ENCODE peak calls at places on chromosomes 3 and 15, in four cellular contexts. One of them, this sample, is unnamed.

GRCh38 chr15:83653639-83654378 is at the start of gene ADAMTSL3:
- DNase-seq in SK-N-SH: peak
- DNase-seq in GM12878: no peak
- DNase-seq in H1: peak
- DNase-seq in this sample: no peak

GRCh38 chr3:121957674-121958419 is 63.6 kb downstream of the SLC15A2 start:
- DNase-seq in SK-N-SH: no peak
- DNase-seq in GM12878: peak
- DNase-seq in H1: no peak
- DNase-seq in this sample: no peak

GRCh38 chr3:108159865-108160264 is 62.4 kb downstream of the IFT57 start:
- DNase-seq in SK-N-SH: no peak
- DNase-seq in GM12878: no peak
- DNase-seq in H1: no peak
- DNase-seq in this sample: no peak

GRCh38 chr15:50543556-50543955 is 2.9 kb downstream of the USP50 start:
- DNase-seq in SK-N-SH: no peak
- DNase-seq in GM12878: no peak
- DNase-seq in H1: no peak
- DNase-seq in this sample: no peak

GRCh38 chr15:70762469-70763119 is 764 bp downstream of the UACA start:
- DNase-seq in SK-N-SH: peak
- DNase-seq in GM12878: no peak
- DNase-seq in H1: no peak
- DNase-seq in this sample: no peak

GRCh38 chr15:29093065-29093435 is 176.6 kb downstream of the NSMCE3 start:
- DNase-seq in SK-N-SH: no peak
- DNase-seq in GM12878: no peak
- DNase-seq in H1: no peak
- DNase-seq in this sample: no peak

GRCh38 chr3:140334530-140334929 is 343.3 kb upstream of the TRIM42 start:
- DNase-seq in SK-N-SH: no peak
- DNase-seq in GM12878: no peak
- DNase-seq in H1: no peak
- DNase-seq in this sample: no peak

GRCh38 chr15:63938486-63939061 is 104.8 kb upstream of the HERC1 start:
- DNase-seq in SK-N-SH: no peak
- DNase-seq in GM12878: no peak
- DNase-seq in H1: no peak
- DNase-seq in this sample: no peak

GRCh38 chr3:40009991-40010390 is 200.6 kb downstream of the MYRIP start:
- DNase-seq in SK-N-SH: no peak
- DNase-seq in GM12878: no peak
- DNase-seq in H1: no peak
- DNase-seq in this sample: no peak

GRCh38 chr3:816605-817004 is 276.2 kb upstream of the CNTN6 start:
- DNase-seq in SK-N-SH: no peak
- DNase-seq in GM12878: no peak
- DNase-seq in H1: no peak
- DNase-seq in this sample: no peak

GRCh38 chr15:70036585-70037343 is 61.0 kb downstream of the TLE3 start:
- DNase-seq in SK-N-SH: no peak
- DNase-seq in GM12878: peak
- DNase-seq in H1: no peak
- DNase-seq in this sample: no peak

GRCh38 chr3:128415773-128416577 is 50.7 kb downstream of the DNAJB8 start:
- DNase-seq in SK-N-SH: peak
- DNase-seq in GM12878: no peak
- DNase-seq in H1: no peak
- DNase-seq in this sample: no peak

GRCh38 chr15:77630064-77630463 is 2.6 kb downstream of the LINGO1 start:
- DNase-seq in SK-N-SH: no peak
- DNase-seq in GM12878: no peak
- DNase-seq in H1: no peak
- DNase-seq in this sample: no peak

GRCh38 chr15:77032647-77033416 is 37.9 kb downstream of the PSTPIP1 start:
- DNase-seq in SK-N-SH: peak
- DNase-seq in GM12878: no peak
- DNase-seq in H1: no peak
- DNase-seq in this sample: no peak

GRCh38 chr3:170469151-170470062 is 50.7 kb downstream of the CLDN11 start:
- DNase-seq in SK-N-SH: peak
- DNase-seq in GM12878: no peak
- DNase-seq in H1: no peak
- DNase-seq in this sample: no peak

GRCh38 chr3:187773963-187774789 is 28.9 kb upstream of the BCL6 start:
- DNase-seq in SK-N-SH: no peak
- DNase-seq in GM12878: no peak
- DNase-seq in H1: no peak
- DNase-seq in this sample: no peak

GRCh38 chr3:109685084-109686079 is 348.0 kb upstream of the DPPA4 start:
- DNase-seq in SK-N-SH: peak
- DNase-seq in GM12878: no peak
- DNase-seq in H1: no peak
- DNase-seq in this sample: no peak

GRCh38 chr15:51876169-51876568 is 46.7 kb downstream of the TMOD3 start:
- DNase-seq in SK-N-SH: no peak
- DNase-seq in GM12878: no peak
- DNase-seq in H1: no peak
- DNase-seq in this sample: no peak
- TF ChIP-seq TCF12 in SK-N-SH: no peak
- TF ChIP-seq TCF12 in GM12878: no peak
- TF ChIP-seq TCF12 in H1: no peak
- TF ChIP-seq TCF12 in this sample: no peak

DNA sequence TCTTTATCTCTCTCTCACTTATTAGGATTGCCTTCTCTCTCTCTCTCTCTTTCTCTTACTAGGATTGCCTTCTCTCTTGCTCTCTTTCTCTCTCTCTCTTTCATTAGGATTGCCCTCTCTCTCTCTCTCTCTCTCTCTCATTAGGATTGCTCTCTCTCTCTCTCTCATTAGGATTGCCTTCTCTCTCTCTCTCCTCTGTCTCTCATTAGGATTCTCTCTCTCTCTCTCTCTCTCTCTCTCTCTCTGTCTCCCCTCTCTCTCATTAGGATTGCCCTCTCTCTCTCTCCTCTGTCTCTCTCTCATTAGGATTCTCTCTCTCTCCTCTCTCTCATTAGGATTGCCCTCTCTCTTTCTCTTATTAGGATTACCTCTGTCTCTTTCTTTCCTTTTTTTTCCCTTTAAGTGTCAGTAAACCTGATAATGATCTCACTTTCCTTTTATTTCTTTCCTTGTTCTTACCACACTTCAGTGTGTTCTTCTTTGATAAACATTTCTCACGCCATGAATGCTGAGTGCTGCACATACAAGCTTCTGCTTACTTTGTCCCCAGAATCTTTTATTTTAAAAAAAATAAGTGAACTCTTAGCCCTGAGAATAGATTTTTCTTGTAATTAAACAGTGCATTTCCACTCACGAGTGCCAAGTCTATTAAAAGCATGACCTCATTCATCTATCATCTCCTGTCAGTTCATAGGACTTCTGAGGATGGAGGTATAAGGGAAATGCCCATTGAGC is 243.4 kb upstream of the TBC1D5 start:
- DNase-seq in SK-N-SH: no peak
- DNase-seq in GM12878: no peak
- DNase-seq in H1: no peak
- DNase-seq in this sample: no peak
- H3K9ac ChIP-seq in SK-N-SH: no peak
- H3K9ac ChIP-seq in GM12878: no peak
- H3K9ac ChIP-seq in H1: no peak
- H3K9ac ChIP-seq in this sample: no peak

GRCh38 chr3:55947406-55947805 is 460.3 kb upstream of the WNT5A start:
- DNase-seq in SK-N-SH: no peak
- DNase-seq in GM12878: no peak
- DNase-seq in H1: no peak
- DNase-seq in this sample: no peak
- TF ChIP-seq TCF12 in SK-N-SH: no peak
- TF ChIP-seq TCF12 in GM12878: no peak
- TF ChIP-seq TCF12 in H1: no peak
- TF ChIP-seq TCF12 in this sample: no peak

DNA sequence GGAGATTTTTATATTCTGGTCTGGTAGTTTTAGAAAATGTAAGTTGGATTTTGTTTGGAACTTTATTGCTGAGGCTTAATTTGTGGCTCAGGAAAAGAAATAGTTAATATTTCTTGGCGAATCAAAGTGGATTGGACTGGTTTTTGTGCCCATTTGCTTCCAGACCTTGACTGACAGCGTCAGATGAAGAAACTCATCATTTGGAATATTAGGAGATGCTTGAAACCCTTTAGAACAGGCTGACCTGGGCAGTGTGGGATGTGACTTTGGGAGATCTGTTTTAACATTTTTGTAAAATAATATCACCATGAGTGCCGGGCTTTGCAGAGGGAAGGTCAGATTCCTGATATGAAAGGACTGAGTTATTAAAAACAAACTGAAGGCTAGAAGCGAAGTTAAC is 83.0 kb downstream of the AAGAB start:
- DNase-seq in SK-N-SH: no peak
- DNase-seq in GM12878: no peak
- DNase-seq in H1: no peak
- DNase-seq in this sample: no peak
- H3K9ac ChIP-seq in SK-N-SH: no peak
- H3K9ac ChIP-seq in GM12878: no peak
- H3K9ac ChIP-seq in H1: no peak
- H3K9ac ChIP-seq in this sample: no peak

DNA sequence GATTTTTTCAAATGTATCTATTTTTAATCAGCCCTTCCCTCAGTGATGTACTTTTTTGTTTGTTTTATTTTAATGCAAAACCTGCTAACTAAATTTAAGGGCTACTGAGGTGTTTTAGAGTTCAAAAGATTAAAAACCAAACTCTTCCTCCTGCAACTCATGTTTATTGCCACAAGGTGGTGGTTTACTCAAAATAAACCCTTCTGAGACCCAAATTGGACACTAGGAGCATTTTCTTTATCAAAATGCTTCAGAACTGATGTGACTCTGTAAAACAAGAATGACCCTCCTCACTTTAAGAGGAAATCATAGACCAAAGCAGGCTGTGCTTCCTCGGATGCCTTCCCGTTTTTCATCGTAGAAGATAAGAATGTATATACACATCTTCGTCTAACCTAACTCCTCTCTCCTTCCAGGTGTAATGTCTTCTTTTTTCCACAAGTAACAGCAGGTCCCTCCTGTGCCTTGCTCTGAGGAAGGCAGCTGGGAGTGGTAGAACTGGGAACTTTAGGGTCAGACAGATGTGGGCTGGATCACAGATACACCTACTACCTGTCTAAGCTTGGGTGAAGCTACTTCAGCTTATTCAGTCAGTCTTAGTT is 2.9 kb upstream of the NME9 start:
- DNase-seq in SK-N-SH: peak
- DNase-seq in GM12878: no peak
- DNase-seq in H1: no peak
- DNase-seq in this sample: peak
- TF ChIP-seq TCF12 in SK-N-SH: no peak
- TF ChIP-seq TCF12 in GM12878: no peak
- TF ChIP-seq TCF12 in H1: no peak
- TF ChIP-seq TCF12 in this sample: no peak

This sample was measured in HepG2.